ENCODE peak calls at places on chromosomes 12 and 14, in eight cellular contexts. One of them, this sample, is unnamed.

GRCh38 chr12:66813137-66813867 is 134.4 kb upstream of the GRIP1 start:
- DNase-seq in cortex of kidney: no peak
- DNase-seq in T-helper 1 cell: no peak
- DNase-seq in activated CD4-positive, alpha-beta T cell treated with anti-CD3 and anti-CD28 coated beads for 36 hours: peak; percentile 49
- DNase-seq in LoVo: no peak
- DNase-seq in osteocyte: no peak
- DNase-seq in HFFc6: no peak
- DNase-seq in adrenal gland: no peak
- DNase-seq in this sample: no peak

GRCh38 chr12:65881965-65882413 is 57.7 kb downstream of the HMGA2 start:
- DNase-seq in osteocyte: no peak
- DNase-seq in activated CD4-positive, alpha-beta T cell treated with anti-CD3 and anti-CD28 coated beads for 36 hours: peak; percentile 23
- DNase-seq in LoVo: no peak
- DNase-seq in HFFc6: no peak
- DNase-seq in T-helper 1 cell: no peak
- DNase-seq in adrenal gland: peak; percentile 51
- DNase-seq in cortex of kidney: no peak
- DNase-seq in this sample: no peak

GRCh38 chr12:64669270-64669842 is 59.1 kb downstream of the RASSF3 start:
- DNase-seq in cortex of kidney: no peak
- DNase-seq in adrenal gland: peak; percentile 74
- DNase-seq in LoVo: no peak
- DNase-seq in osteocyte: no peak
- DNase-seq in activated CD4-positive, alpha-beta T cell treated with anti-CD3 and anti-CD28 coated beads for 36 hours: peak; percentile 49
- DNase-seq in HFFc6: no peak
- DNase-seq in T-helper 1 cell: peak; percentile 49
- DNase-seq in this sample: peak; percentile 19

GRCh38 chr14:104794641-104795467 is 694 bp downstream of the AKT1 start:
- DNase-seq in cortex of kidney: no peak
- DNase-seq in HFFc6: no peak
- DNase-seq in adrenal gland: no peak
- DNase-seq in activated CD4-positive, alpha-beta T cell treated with anti-CD3 and anti-CD28 coated beads for 36 hours: peak; percentile 48
- DNase-seq in T-helper 1 cell: no peak
- DNase-seq in LoVo: no peak
- DNase-seq in osteocyte: no peak
- DNase-seq in this sample: no peak

GRCh38 chr12:58886474-58886873 is 33.8 kb downstream of the LRIG3 start:
- DNase-seq in adrenal gland: no peak
- DNase-seq in LoVo: no peak
- DNase-seq in activated CD4-positive, alpha-beta T cell treated with anti-CD3 and anti-CD28 coated beads for 36 hours: no peak
- DNase-seq in osteocyte: no peak
- DNase-seq in cortex of kidney: no peak
- DNase-seq in HFFc6: no peak
- DNase-seq in T-helper 1 cell: no peak
- DNase-seq in this sample: no peak

GRCh38 chr12:42794811-42795210 is 205.3 kb upstream of the PRICKLE1 start:
- DNase-seq in cortex of kidney: no peak
- DNase-seq in HFFc6: peak; percentile 57
- DNase-seq in T-helper 1 cell: no peak
- DNase-seq in osteocyte: no peak
- DNase-seq in LoVo: no peak
- DNase-seq in activated CD4-positive, alpha-beta T cell treated with anti-CD3 and anti-CD28 coated beads for 36 hours: no peak
- DNase-seq in adrenal gland: no peak
- DNase-seq in this sample: no peak

GRCh38 chr14:100547633-100548294 is 39.5 kb downstream of the BEGAIN start:
- DNase-seq in osteocyte: no peak
- DNase-seq in adrenal gland: peak; percentile 54
- DNase-seq in T-helper 1 cell: peak; percentile 43
- DNase-seq in activated CD4-positive, alpha-beta T cell treated with anti-CD3 and anti-CD28 coated beads for 36 hours: peak; percentile 28
- DNase-seq in LoVo: peak; percentile 78
- DNase-seq in HFFc6: peak; percentile 30
- DNase-seq in cortex of kidney: no peak
- DNase-seq in this sample: peak; percentile 41

GRCh38 chr12:51922146-51922545 is 14.8 kb downstream of the ACVRL1 start:
- DNase-seq in T-helper 1 cell: no peak
- DNase-seq in osteocyte: no peak
- DNase-seq in cortex of kidney: no peak
- DNase-seq in LoVo: no peak
- DNase-seq in adrenal gland: no peak
- DNase-seq in activated CD4-positive, alpha-beta T cell treated with anti-CD3 and anti-CD28 coated beads for 36 hours: no peak
- DNase-seq in HFFc6: no peak
- DNase-seq in this sample: no peak

GRCh38 chr14:28767239-28767850 is 758 bp downstream of the FOXG1 start:
- DNase-seq in cortex of kidney: no peak
- DNase-seq in HFFc6: no peak
- DNase-seq in adrenal gland: no peak
- DNase-seq in activated CD4-positive, alpha-beta T cell treated with anti-CD3 and anti-CD28 coated beads for 36 hours: no peak
- DNase-seq in LoVo: no peak
- DNase-seq in osteocyte: no peak
- DNase-seq in T-helper 1 cell: no peak
- DNase-seq in this sample: no peak

GRCh38 chr14:23694085-23694975 is 58.2 kb downstream of the DHRS2 start:
- DNase-seq in LoVo: peak; percentile 77
- DNase-seq in T-helper 1 cell: no peak
- DNase-seq in HFFc6: no peak
- DNase-seq in cortex of kidney: no peak
- DNase-seq in osteocyte: no peak
- DNase-seq in activated CD4-positive, alpha-beta T cell treated with anti-CD3 and anti-CD28 coated beads for 36 hours: peak; percentile 10
- DNase-seq in adrenal gland: no peak
- DNase-seq in this sample: no peak

GRCh38 chr12:5965950-5966383 is 20.9 kb upstream of the ANO2 start:
- DNase-seq in LoVo: peak; percentile 65
- DNase-seq in adrenal gland: peak; percentile 51
- DNase-seq in cortex of kidney: no peak
- DNase-seq in activated CD4-positive, alpha-beta T cell treated with anti-CD3 and anti-CD28 coated beads for 36 hours: peak; percentile 73
- DNase-seq in HFFc6: peak; percentile 32
- DNase-seq in T-helper 1 cell: no peak
- DNase-seq in osteocyte: no peak
- DNase-seq in this sample: no peak

GRCh38 chr12:128607606-128608005 is 216.2 kb downstream of the SLC15A4 start:
- DNase-seq in osteocyte: no peak
- DNase-seq in T-helper 1 cell: no peak
- DNase-seq in HFFc6: no peak
- DNase-seq in adrenal gland: no peak
- DNase-seq in LoVo: no peak
- DNase-seq in activated CD4-positive, alpha-beta T cell treated with anti-CD3 and anti-CD28 coated beads for 36 hours: no peak
- DNase-seq in cortex of kidney: no peak
- DNase-seq in this sample: no peak

GRCh38 chr14:61381589-61381988 is 60.2 kb downstream of the PRKCH start:
- DNase-seq in activated CD4-positive, alpha-beta T cell treated with anti-CD3 and anti-CD28 coated beads for 36 hours: peak; percentile 38
- DNase-seq in LoVo: no peak
- DNase-seq in T-helper 1 cell: no peak
- DNase-seq in adrenal gland: no peak
- DNase-seq in HFFc6: no peak
- DNase-seq in osteocyte: no peak
- DNase-seq in cortex of kidney: no peak
- DNase-seq in this sample: no peak

GRCh38 chr14:95474486-95474885 is 42.0 kb downstream of the SYNE3 start:
- DNase-seq in LoVo: no peak
- DNase-seq in cortex of kidney: no peak
- DNase-seq in osteocyte: no peak
- DNase-seq in activated CD4-positive, alpha-beta T cell treated with anti-CD3 and anti-CD28 coated beads for 36 hours: no peak
- DNase-seq in T-helper 1 cell: no peak
- DNase-seq in HFFc6: no peak
- DNase-seq in adrenal gland: no peak
- DNase-seq in this sample: no peak

GRCh38 chr12:29346764-29347421 is 34.1 kb downstream of the ERGIC2 start:
- DNase-seq in adrenal gland: no peak
- DNase-seq in osteocyte: no peak
- DNase-seq in HFFc6: no peak
- DNase-seq in cortex of kidney: no peak
- DNase-seq in LoVo: no peak
- DNase-seq in activated CD4-positive, alpha-beta T cell treated with anti-CD3 and anti-CD28 coated beads for 36 hours: no peak
- DNase-seq in T-helper 1 cell: no peak
- DNase-seq in this sample: no peak

GRCh38 chr12:12070674-12071661 is at the start of gene BCL2L14:
- DNase-seq in adrenal gland: no peak
- DNase-seq in T-helper 1 cell: no peak
- DNase-seq in HFFc6: no peak
- DNase-seq in activated CD4-positive, alpha-beta T cell treated with anti-CD3 and anti-CD28 coated beads for 36 hours: peak; percentile 36
- DNase-seq in osteocyte: no peak
- DNase-seq in LoVo: peak; percentile 81
- DNase-seq in cortex of kidney: no peak
- DNase-seq in this sample: no peak

GRCh38 chr12:63897931-63898330 is 53.4 kb downstream of the SRGAP1 start:
- DNase-seq in cortex of kidney: no peak
- DNase-seq in osteocyte: no peak
- DNase-seq in adrenal gland: no peak
- DNase-seq in T-helper 1 cell: no peak
- DNase-seq in activated CD4-positive, alpha-beta T cell treated with anti-CD3 and anti-CD28 coated beads for 36 hours: no peak
- DNase-seq in HFFc6: no peak
- DNase-seq in LoVo: no peak
- DNase-seq in this sample: no peak

GRCh38 chr12:66584673-66585072 is 94.2 kb downstream of the GRIP1 start:
- DNase-seq in osteocyte: no peak
- DNase-seq in cortex of kidney: no peak
- DNase-seq in activated CD4-positive, alpha-beta T cell treated with anti-CD3 and anti-CD28 coated beads for 36 hours: no peak
- DNase-seq in adrenal gland: no peak
- DNase-seq in HFFc6: no peak
- DNase-seq in T-helper 1 cell: no peak
- DNase-seq in LoVo: no peak
- DNase-seq in this sample: no peak

GRCh38 chr14:64387232-64387737 is 868 bp upstream of the MTHFD1 start:
- DNase-seq in LoVo: peak; percentile 6
- DNase-seq in osteocyte: no peak
- DNase-seq in activated CD4-positive, alpha-beta T cell treated with anti-CD3 and anti-CD28 coated beads for 36 hours: no peak
- DNase-seq in adrenal gland: no peak
- DNase-seq in T-helper 1 cell: no peak
- DNase-seq in HFFc6: no peak
- DNase-seq in cortex of kidney: no peak
- DNase-seq in this sample: no peak

GRCh38 chr12:115752913-115753726 is 524.4 kb downstream of the MED13L start:
- DNase-seq in HFFc6: peak; percentile 87
- DNase-seq in activated CD4-positive, alpha-beta T cell treated with anti-CD3 and anti-CD28 coated beads for 36 hours: peak; percentile 11
- DNase-seq in cortex of kidney: no peak
- DNase-seq in LoVo: peak; percentile 73
- DNase-seq in adrenal gland: peak; percentile 66
- DNase-seq in T-helper 1 cell: no peak
- DNase-seq in osteocyte: no peak
- DNase-seq in this sample: no peak

GRCh38 chr14:94768521-94769412 is 1.1 kb downstream of the GSC start:
- DNase-seq in HFFc6: no peak
- DNase-seq in adrenal gland: no peak
- DNase-seq in T-helper 1 cell: no peak
- DNase-seq in osteocyte: no peak
- DNase-seq in LoVo: no peak
- DNase-seq in activated CD4-positive, alpha-beta T cell treated with anti-CD3 and anti-CD28 coated beads for 36 hours: peak; percentile 64
- DNase-seq in cortex of kidney: no peak
- DNase-seq in this sample: peak; percentile 21

GRCh38 chr14:66619952-66620351 is 112.0 kb downstream of the GPHN start:
- DNase-seq in activated CD4-positive, alpha-beta T cell treated with anti-CD3 and anti-CD28 coated beads for 36 hours: no peak
- DNase-seq in cortex of kidney: no peak
- DNase-seq in HFFc6: no peak
- DNase-seq in LoVo: no peak
- DNase-seq in T-helper 1 cell: no peak
- DNase-seq in adrenal gland: no peak
- DNase-seq in osteocyte: no peak
- DNase-seq in this sample: no peak

GRCh38 chr12:128905003-128905544 is 51.8 kb downstream of the GLT1D1 start:
- DNase-seq in activated CD4-positive, alpha-beta T cell treated with anti-CD3 and anti-CD28 coated beads for 36 hours: no peak
- DNase-seq in osteocyte: no peak
- DNase-seq in adrenal gland: no peak
- DNase-seq in T-helper 1 cell: no peak
- DNase-seq in cortex of kidney: no peak
- DNase-seq in LoVo: no peak
- DNase-seq in HFFc6: no peak
- DNase-seq in this sample: no peak

GRCh38 chr12:52189376-52190174 is 2.2 kb downstream of the KRT80 start:
- DNase-seq in cortex of kidney: no peak
- DNase-seq in adrenal gland: no peak
- DNase-seq in osteocyte: no peak
- DNase-seq in LoVo: no peak
- DNase-seq in T-helper 1 cell: no peak
- DNase-seq in HFFc6: peak; percentile 46
- DNase-seq in activated CD4-positive, alpha-beta T cell treated with anti-CD3 and anti-CD28 coated beads for 36 hours: no peak
- DNase-seq in this sample: no peak

GRCh38 chr14:85090681-85091080 is 439.3 kb upstream of the FLRT2 start:
- DNase-seq in cortex of kidney: no peak
- DNase-seq in T-helper 1 cell: no peak
- DNase-seq in activated CD4-positive, alpha-beta T cell treated with anti-CD3 and anti-CD28 coated beads for 36 hours: no peak
- DNase-seq in osteocyte: no peak
- DNase-seq in HFFc6: peak; percentile 16
- DNase-seq in LoVo: no peak
- DNase-seq in adrenal gland: no peak
- DNase-seq in this sample: no peak

GRCh38 chr12:29731556-29731955 is 52.2 kb downstream of the TMTC1 start:
- DNase-seq in activated CD4-positive, alpha-beta T cell treated with anti-CD3 and anti-CD28 coated beads for 36 hours: no peak
- DNase-seq in osteocyte: no peak
- DNase-seq in cortex of kidney: no peak
- DNase-seq in LoVo: no peak
- DNase-seq in T-helper 1 cell: no peak
- DNase-seq in adrenal gland: no peak
- DNase-seq in HFFc6: no peak
- DNase-seq in this sample: no peak

GRCh38 chr12:69688496-69689427 is 10.3 kb downstream of the BEST3 start:
- DNase-seq in osteocyte: peak; percentile 94
- DNase-seq in LoVo: peak; percentile 93
- DNase-seq in cortex of kidney: no peak
- DNase-seq in HFFc6: peak; percentile 92
- DNase-seq in activated CD4-positive, alpha-beta T cell treated with anti-CD3 and anti-CD28 coated beads for 36 hours: peak; percentile 57
- DNase-seq in T-helper 1 cell: no peak
- DNase-seq in adrenal gland: peak; percentile 94
- DNase-seq in this sample: no peak

GRCh38 chr14:64293976-64294671 is at the start of gene ESR2:
- DNase-seq in cortex of kidney: no peak
- DNase-seq in osteocyte: peak; percentile 82
- DNase-seq in HFFc6: no peak
- DNase-seq in activated CD4-positive, alpha-beta T cell treated with anti-CD3 and anti-CD28 coated beads for 36 hours: peak; percentile 46
- DNase-seq in adrenal gland: peak; percentile 56
- DNase-seq in T-helper 1 cell: no peak
- DNase-seq in LoVo: no peak
- DNase-seq in this sample: no peak

GRCh38 chr14:68526420-68527105 is 266.3 kb downstream of the ZFP36L1 start:
- DNase-seq in HFFc6: no peak
- DNase-seq in T-helper 1 cell: no peak
- DNase-seq in activated CD4-positive, alpha-beta T cell treated with anti-CD3 and anti-CD28 coated beads for 36 hours: no peak
- DNase-seq in LoVo: no peak
- DNase-seq in cortex of kidney: no peak
- DNase-seq in adrenal gland: peak; percentile 57
- DNase-seq in osteocyte: peak; percentile 53
- DNase-seq in this sample: no peak

GRCh38 chr12:29320295-29321090 is 60.5 kb downstream of the ERGIC2 start:
- DNase-seq in HFFc6: peak; percentile 92
- DNase-seq in activated CD4-positive, alpha-beta T cell treated with anti-CD3 and anti-CD28 coated beads for 36 hours: no peak
- DNase-seq in cortex of kidney: no peak
- DNase-seq in LoVo: no peak
- DNase-seq in adrenal gland: no peak
- DNase-seq in osteocyte: no peak
- DNase-seq in T-helper 1 cell: no peak
- DNase-seq in this sample: no peak

GRCh38 chr14:50257728-50258127 is 26.4 kb upstream of the SOS2 start:
- DNase-seq in HFFc6: no peak
- DNase-seq in T-helper 1 cell: no peak
- DNase-seq in osteocyte: no peak
- DNase-seq in adrenal gland: no peak
- DNase-seq in activated CD4-positive, alpha-beta T cell treated with anti-CD3 and anti-CD28 coated beads for 36 hours: no peak
- DNase-seq in cortex of kidney: no peak
- DNase-seq in LoVo: no peak
- DNase-seq in this sample: no peak

GRCh38 chr12:85155791-85156190 is 119.6 kb downstream of the LRRIQ1 start:
- DNase-seq in LoVo: peak; percentile 18
- DNase-seq in activated CD4-positive, alpha-beta T cell treated with anti-CD3 and anti-CD28 coated beads for 36 hours: no peak
- DNase-seq in HFFc6: no peak
- DNase-seq in adrenal gland: no peak
- DNase-seq in T-helper 1 cell: no peak
- DNase-seq in osteocyte: no peak
- DNase-seq in cortex of kidney: no peak
- DNase-seq in this sample: no peak

GRCh38 chr14:75294649-75295033 is 16.0 kb downstream of the FOS start:
- DNase-seq in adrenal gland: no peak
- DNase-seq in activated CD4-positive, alpha-beta T cell treated with anti-CD3 and anti-CD28 coated beads for 36 hours: no peak
- DNase-seq in LoVo: no peak
- DNase-seq in HFFc6: no peak
- DNase-seq in T-helper 1 cell: no peak
- DNase-seq in cortex of kidney: no peak
- DNase-seq in osteocyte: no peak
- DNase-seq in this sample: no peak